ENCODE peak calls at places on chromosomes 11 and 22, in seven cellular contexts. One of them, this sample, is unnamed.

GRCh38 chr11:6646040-6646439 is 9.6 kb downstream of the DCHS1 start:
- DNase-seq in Peyer's patch: no peak
- DNase-seq in activated CD8-positive, alpha-beta memory T cell treated with anti-CD3 and anti-CD28 coated beads for 48 hours: no peak
- DNase-seq in heart left ventricle: peak
- DNase-seq in activated gamma-delta T cell treated with Interleukin-2 at 50 U/mL for 16 hours: no peak
- DNase-seq in substantia nigra: no peak
- DNase-seq in GM04503: peak
- DNase-seq in this sample: no peak

GRCh38 chr11:27234961-27235360 is 128.1 kb downstream of the CCDC34 start:
- DNase-seq in GM04503: no peak
- DNase-seq in activated CD8-positive, alpha-beta memory T cell treated with anti-CD3 and anti-CD28 coated beads for 48 hours: no peak
- DNase-seq in activated gamma-delta T cell treated with Interleukin-2 at 50 U/mL for 16 hours: no peak
- DNase-seq in heart left ventricle: no peak
- DNase-seq in Peyer's patch: no peak
- DNase-seq in substantia nigra: no peak
- DNase-seq in this sample: no peak

GRCh38 chr11:11010624-11011127 is 152.8 kb upstream of the ZBED5 start:
- DNase-seq in Peyer's patch: peak
- DNase-seq in activated CD8-positive, alpha-beta memory T cell treated with anti-CD3 and anti-CD28 coated beads for 48 hours: no peak
- DNase-seq in activated gamma-delta T cell treated with Interleukin-2 at 50 U/mL for 16 hours: no peak
- DNase-seq in substantia nigra: no peak
- DNase-seq in heart left ventricle: peak
- DNase-seq in GM04503: no peak
- DNase-seq in this sample: peak

GRCh38 chr11:58734681-58735490 is 3.1 kb upstream of the GLYAT start:
- DNase-seq in activated CD8-positive, alpha-beta memory T cell treated with anti-CD3 and anti-CD28 coated beads for 48 hours: no peak
- DNase-seq in GM04503: no peak
- DNase-seq in heart left ventricle: no peak
- DNase-seq in activated gamma-delta T cell treated with Interleukin-2 at 50 U/mL for 16 hours: no peak
- DNase-seq in substantia nigra: no peak
- DNase-seq in Peyer's patch: no peak
- DNase-seq in this sample: no peak

GRCh38 chr11:119100246-119100959 is 1.2 kb downstream of the DPAGT1 start:
- DNase-seq in activated CD8-positive, alpha-beta memory T cell treated with anti-CD3 and anti-CD28 coated beads for 48 hours: no peak
- DNase-seq in GM04503: no peak
- DNase-seq in Peyer's patch: no peak
- DNase-seq in substantia nigra: no peak
- DNase-seq in activated gamma-delta T cell treated with Interleukin-2 at 50 U/mL for 16 hours: no peak
- DNase-seq in heart left ventricle: no peak
- DNase-seq in this sample: no peak

GRCh38 chr11:64088159-64089026 is 52.7 kb downstream of the FLRT1 start:
- DNase-seq in GM04503: no peak
- DNase-seq in Peyer's patch: no peak
- DNase-seq in activated gamma-delta T cell treated with Interleukin-2 at 50 U/mL for 16 hours: no peak
- DNase-seq in heart left ventricle: no peak
- DNase-seq in activated CD8-positive, alpha-beta memory T cell treated with anti-CD3 and anti-CD28 coated beads for 48 hours: no peak
- DNase-seq in substantia nigra: no peak
- DNase-seq in this sample: no peak

GRCh38 chr11:35526370-35526792 is 965 bp upstream of the PAMR1 start:
- DNase-seq in Peyer's patch: no peak
- DNase-seq in substantia nigra: no peak
- DNase-seq in activated CD8-positive, alpha-beta memory T cell treated with anti-CD3 and anti-CD28 coated beads for 48 hours: no peak
- DNase-seq in GM04503: no peak
- DNase-seq in activated gamma-delta T cell treated with Interleukin-2 at 50 U/mL for 16 hours: no peak
- DNase-seq in heart left ventricle: no peak
- DNase-seq in this sample: no peak

GRCh38 chr11:120061761-120062560 is 76.0 kb downstream of the TRIM29 start:
- DNase-seq in heart left ventricle: no peak
- DNase-seq in substantia nigra: no peak
- DNase-seq in activated gamma-delta T cell treated with Interleukin-2 at 50 U/mL for 16 hours: no peak
- DNase-seq in Peyer's patch: peak
- DNase-seq in activated CD8-positive, alpha-beta memory T cell treated with anti-CD3 and anti-CD28 coated beads for 48 hours: no peak
- DNase-seq in GM04503: no peak
- DNase-seq in this sample: peak

GRCh38 chr11:78441956-78442355 is 24.3 kb upstream of the GAB2 start:
- DNase-seq in GM04503: no peak
- DNase-seq in heart left ventricle: no peak
- DNase-seq in Peyer's patch: no peak
- DNase-seq in substantia nigra: no peak
- DNase-seq in activated gamma-delta T cell treated with Interleukin-2 at 50 U/mL for 16 hours: no peak
- DNase-seq in activated CD8-positive, alpha-beta memory T cell treated with anti-CD3 and anti-CD28 coated beads for 48 hours: no peak
- DNase-seq in this sample: no peak

GRCh38 chr11:96464695-96465307 is 75.0 kb downstream of the JRKL start:
- DNase-seq in heart left ventricle: peak
- DNase-seq in substantia nigra: no peak
- DNase-seq in GM04503: no peak
- DNase-seq in Peyer's patch: no peak
- DNase-seq in activated gamma-delta T cell treated with Interleukin-2 at 50 U/mL for 16 hours: no peak
- DNase-seq in activated CD8-positive, alpha-beta memory T cell treated with anti-CD3 and anti-CD28 coated beads for 48 hours: no peak
- DNase-seq in this sample: peak

GRCh38 chr22:19820880-19821522 is 33.7 kb downstream of the GNB1L start:
- DNase-seq in activated CD8-positive, alpha-beta memory T cell treated with anti-CD3 and anti-CD28 coated beads for 48 hours: no peak
- DNase-seq in heart left ventricle: no peak
- DNase-seq in GM04503: no peak
- DNase-seq in Peyer's patch: peak
- DNase-seq in activated gamma-delta T cell treated with Interleukin-2 at 50 U/mL for 16 hours: no peak
- DNase-seq in substantia nigra: no peak
- DNase-seq in this sample: no peak

GRCh38 chr11:9747816-9748215 is 83.9 kb downstream of the SWAP70 start:
- DNase-seq in GM04503: no peak
- DNase-seq in activated CD8-positive, alpha-beta memory T cell treated with anti-CD3 and anti-CD28 coated beads for 48 hours: no peak
- DNase-seq in substantia nigra: no peak
- DNase-seq in activated gamma-delta T cell treated with Interleukin-2 at 50 U/mL for 16 hours: no peak
- DNase-seq in heart left ventricle: no peak
- DNase-seq in Peyer's patch: no peak
- DNase-seq in this sample: no peak

GRCh38 chr22:43476341-43476740 is 64.5 kb downstream of the MPPED1 start:
- DNase-seq in heart left ventricle: no peak
- DNase-seq in activated gamma-delta T cell treated with Interleukin-2 at 50 U/mL for 16 hours: no peak
- DNase-seq in GM04503: no peak
- DNase-seq in Peyer's patch: no peak
- DNase-seq in substantia nigra: no peak
- DNase-seq in activated CD8-positive, alpha-beta memory T cell treated with anti-CD3 and anti-CD28 coated beads for 48 hours: no peak
- DNase-seq in this sample: no peak

GRCh38 chr22:47209547-47210023 is 447.1 kb downstream of the TBC1D22A start:
- DNase-seq in Peyer's patch: no peak
- DNase-seq in heart left ventricle: no peak
- DNase-seq in activated gamma-delta T cell treated with Interleukin-2 at 50 U/mL for 16 hours: peak
- DNase-seq in activated CD8-positive, alpha-beta memory T cell treated with anti-CD3 and anti-CD28 coated beads for 48 hours: no peak
- DNase-seq in substantia nigra: no peak
- DNase-seq in GM04503: no peak
- DNase-seq in this sample: peak

GRCh38 chr11:129639300-129639699 is 176.3 kb upstream of the TMEM45B start:
- DNase-seq in GM04503: peak
- DNase-seq in activated gamma-delta T cell treated with Interleukin-2 at 50 U/mL for 16 hours: no peak
- DNase-seq in Peyer's patch: no peak
- DNase-seq in heart left ventricle: no peak
- DNase-seq in activated CD8-positive, alpha-beta memory T cell treated with anti-CD3 and anti-CD28 coated beads for 48 hours: no peak
- DNase-seq in substantia nigra: no peak
- DNase-seq in this sample: no peak

GRCh38 chr22:25361899-25362214 is 142.4 kb downstream of the CRYBB2 start:
- DNase-seq in Peyer's patch: peak
- DNase-seq in activated gamma-delta T cell treated with Interleukin-2 at 50 U/mL for 16 hours: no peak
- DNase-seq in GM04503: no peak
- DNase-seq in activated CD8-positive, alpha-beta memory T cell treated with anti-CD3 and anti-CD28 coated beads for 48 hours: no peak
- DNase-seq in heart left ventricle: no peak
- DNase-seq in substantia nigra: no peak
- DNase-seq in this sample: no peak

GRCh38 chr22:20968281-20968977 is 1.4 kb downstream of the AIFM3 start:
- DNase-seq in activated gamma-delta T cell treated with Interleukin-2 at 50 U/mL for 16 hours: no peak
- DNase-seq in Peyer's patch: no peak
- DNase-seq in substantia nigra: no peak
- DNase-seq in heart left ventricle: no peak
- DNase-seq in GM04503: no peak
- DNase-seq in activated CD8-positive, alpha-beta memory T cell treated with anti-CD3 and anti-CD28 coated beads for 48 hours: no peak
- DNase-seq in this sample: no peak

GRCh38 chr11:9573775-9574555 is 495 bp downstream of the WEE1 start:
- DNase-seq in substantia nigra: no peak
- DNase-seq in heart left ventricle: peak
- DNase-seq in activated gamma-delta T cell treated with Interleukin-2 at 50 U/mL for 16 hours: no peak
- DNase-seq in GM04503: no peak
- DNase-seq in Peyer's patch: peak
- DNase-seq in activated CD8-positive, alpha-beta memory T cell treated with anti-CD3 and anti-CD28 coated beads for 48 hours: peak
- DNase-seq in this sample: peak

GRCh38 chr22:38843201-38843715 is 570 bp downstream of the NPTXR start:
- DNase-seq in activated gamma-delta T cell treated with Interleukin-2 at 50 U/mL for 16 hours: peak
- DNase-seq in Peyer's patch: peak
- DNase-seq in activated CD8-positive, alpha-beta memory T cell treated with anti-CD3 and anti-CD28 coated beads for 48 hours: no peak
- DNase-seq in heart left ventricle: peak
- DNase-seq in substantia nigra: no peak
- DNase-seq in GM04503: no peak
- DNase-seq in this sample: peak

GRCh38 chr22:45031629-45032403 is 22.0 kb upstream of the PHF21B start:
- DNase-seq in heart left ventricle: no peak
- DNase-seq in activated gamma-delta T cell treated with Interleukin-2 at 50 U/mL for 16 hours: no peak
- DNase-seq in activated CD8-positive, alpha-beta memory T cell treated with anti-CD3 and anti-CD28 coated beads for 48 hours: no peak
- DNase-seq in substantia nigra: no peak
- DNase-seq in GM04503: no peak
- DNase-seq in Peyer's patch: no peak
- DNase-seq in this sample: no peak

GRCh38 chr11:33735426-33736147 is 636 bp downstream of the CD59 start:
- DNase-seq in Peyer's patch: peak
- DNase-seq in GM04503: no peak
- DNase-seq in heart left ventricle: peak
- DNase-seq in activated CD8-positive, alpha-beta memory T cell treated with anti-CD3 and anti-CD28 coated beads for 48 hours: no peak
- DNase-seq in activated gamma-delta T cell treated with Interleukin-2 at 50 U/mL for 16 hours: peak
- DNase-seq in substantia nigra: no peak
- DNase-seq in this sample: peak

GRCh38 chr22:42281706-42282251 is 11.3 kb upstream of the TCF20 start:
- DNase-seq in GM04503: no peak
- DNase-seq in heart left ventricle: no peak
- DNase-seq in Peyer's patch: no peak
- DNase-seq in activated gamma-delta T cell treated with Interleukin-2 at 50 U/mL for 16 hours: no peak
- DNase-seq in activated CD8-positive, alpha-beta memory T cell treated with anti-CD3 and anti-CD28 coated beads for 48 hours: no peak
- DNase-seq in substantia nigra: no peak
- DNase-seq in this sample: no peak

GRCh38 chr22:48943567-48944432 is 883.9 kb downstream of the BRD1 start:
- DNase-seq in GM04503: no peak
- DNase-seq in activated CD8-positive, alpha-beta memory T cell treated with anti-CD3 and anti-CD28 coated beads for 48 hours: no peak
- DNase-seq in substantia nigra: no peak
- DNase-seq in activated gamma-delta T cell treated with Interleukin-2 at 50 U/mL for 16 hours: no peak
- DNase-seq in Peyer's patch: peak
- DNase-seq in heart left ventricle: no peak
- DNase-seq in this sample: no peak

GRCh38 chr11:131694526-131695424 is 324.4 kb downstream of the NTM start:
- DNase-seq in Peyer's patch: peak
- DNase-seq in substantia nigra: peak
- DNase-seq in GM04503: no peak
- DNase-seq in activated gamma-delta T cell treated with Interleukin-2 at 50 U/mL for 16 hours: peak
- DNase-seq in heart left ventricle: peak
- DNase-seq in activated CD8-positive, alpha-beta memory T cell treated with anti-CD3 and anti-CD28 coated beads for 48 hours: peak
- DNase-seq in this sample: no peak

GRCh38 chr11:47270331-47271271 is 668 bp downstream of the MADD start:
- DNase-seq in Peyer's patch: peak
- DNase-seq in activated gamma-delta T cell treated with Interleukin-2 at 50 U/mL for 16 hours: no peak
- DNase-seq in GM04503: no peak
- DNase-seq in activated CD8-positive, alpha-beta memory T cell treated with anti-CD3 and anti-CD28 coated beads for 48 hours: no peak
- DNase-seq in heart left ventricle: no peak
- DNase-seq in substantia nigra: no peak
- DNase-seq in this sample: peak

GRCh38 chr11:117936973-117937372 is 7.8 kb upstream of the TMPRSS13 start:
- DNase-seq in Peyer's patch: no peak
- DNase-seq in substantia nigra: no peak
- DNase-seq in heart left ventricle: no peak
- DNase-seq in activated CD8-positive, alpha-beta memory T cell treated with anti-CD3 and anti-CD28 coated beads for 48 hours: no peak
- DNase-seq in activated gamma-delta T cell treated with Interleukin-2 at 50 U/mL for 16 hours: no peak
- DNase-seq in GM04503: no peak
- DNase-seq in this sample: no peak

GRCh38 chr11:78806214-78807004 is 231.7 kb upstream of the NARS2 start:
- DNase-seq in activated gamma-delta T cell treated with Interleukin-2 at 50 U/mL for 16 hours: no peak
- DNase-seq in activated CD8-positive, alpha-beta memory T cell treated with anti-CD3 and anti-CD28 coated beads for 48 hours: no peak
- DNase-seq in GM04503: no peak
- DNase-seq in Peyer's patch: peak
- DNase-seq in heart left ventricle: no peak
- DNase-seq in substantia nigra: no peak
- DNase-seq in this sample: no peak